ENCODE peak calls at places on chromosomes 1 and 21, in ten cellular contexts. P is K562, A is esophagus muscularis mucosa, Q is transverse colon, K is GM23338, N is suprapubic skin, B is GM12892, D is GM12878, L is stomach, C is Panc1. W is an unnamed sample.

GRCh38 chr1:29441916-29442668 is 205.8 kb downstream of the PTPRU start:
- DNase-seq in P (no peak), A (no peak), Q (no peak), K (no peak), N (no peak), B (no peak), D (no peak), L (no peak), C (no peak), W (no peak)

GRCh38 chr1:54332781-54333585 is 73.2 kb downstream of the SSBP3 start:
- DNase-seq in P (no peak), A (no peak), Q (no peak), K (no peak), N (no peak), B (no peak), D (no peak), L (no peak), C (no peak), W (no peak)

GRCh38 chr1:108553910-108554309 is 6.0 kb upstream of the EEIG2 start:
- DNase-seq in P (no peak), A (no peak), Q (no peak), K (no peak), N (no peak), B (no peak), D (no peak), L (no peak), C (no peak), W (no peak)

GRCh38 chr1:119646521-119647227 is 1.4 kb downstream of the ZNF697 start:
- DNase-seq in P (peak; percentile 26), A (no peak), Q (no peak), K (no peak), N (no peak), B (no peak), D (no peak), L (no peak), C (no peak), W (no peak)

GRCh38 chr1:20185834-20186782 is at the start of the genes PLA2G2C and UBXN10:
- DNase-seq in P (peak; percentile 97), A (peak; percentile 95), Q (peak; percentile 84), K (peak; percentile 85), N (peak; percentile 74), B (no peak), D (no peak), L (peak; percentile 37), C (no peak), W (peak; percentile 58)

GRCh38 chr1:232644209-232644608 is 14.3 kb upstream of the SIPA1L2 start:
- DNase-seq in P (no peak), A (no peak), Q (no peak), K (no peak), N (no peak), B (no peak), D (no peak), L (no peak), C (no peak), W (no peak)

GRCh38 chr1:50023292-50024159 is at the start of gene AGBL4:
- DNase-seq in P (peak; percentile 76), A (no peak), Q (peak; percentile 39), K (peak; percentile 89), N (no peak), B (no peak), D (no peak), L (peak; percentile 55), C (no peak), W (no peak)

GRCh38 chr1:14149431-14149830 is 449.1 kb upstream of the KAZN start:
- DNase-seq in P (peak; percentile 27), A (peak; percentile 66), Q (no peak), K (peak; percentile 40), N (no peak), B (no peak), D (no peak), L (no peak), C (no peak), W (no peak)

DNA sequence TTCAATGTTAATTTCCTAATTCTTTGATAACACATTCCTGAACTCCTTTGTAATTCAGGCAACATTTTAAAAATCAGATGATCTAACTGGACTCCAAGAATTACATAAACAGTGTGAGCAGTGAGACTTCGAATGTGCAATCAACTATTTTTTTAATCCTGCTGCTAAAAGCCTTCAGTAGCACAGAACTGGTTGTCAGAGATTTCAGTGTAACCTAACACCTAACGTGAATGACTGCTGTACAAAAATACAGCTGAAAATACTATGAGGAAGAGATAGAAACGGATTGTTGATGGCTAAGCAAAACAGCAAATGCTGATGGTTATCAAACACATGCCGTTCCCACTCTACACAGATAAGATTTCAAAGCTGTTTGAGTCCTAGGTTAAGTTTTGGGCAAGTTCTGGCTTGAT is 46.1 kb downstream of the APP start:
- DNase-seq in P (no peak), A (no peak), Q (no peak), K (no peak), N (no peak), B (no peak), D (no peak), L (no peak), C (no peak), W (no peak)
- TF ChIP-seq POLR2AphosphoS5 in P (no peak), A (no peak), Q (no peak), K (no peak), N (no peak), B (no peak), D (no peak), L (no peak), C (no peak), W (no peak)

GRCh38 chr1:2133039-2133878 is 61.3 kb downstream of the FAAP20 start:
- DNase-seq in P (peak; percentile 99), A (peak; percentile 99), Q (peak; percentile 99), K (peak; percentile 99), N (peak; percentile 99), B (peak; percentile 86), D (peak; percentile 81), L (peak; percentile 98), C (peak; percentile 89), W (peak; percentile 97)
- TF ChIP-seq POLR2AphosphoS5 in P (no peak), A (peak; percentile 89), Q (peak; percentile 77), K (no peak), N (no peak), B (no peak), D (no peak), L (peak; percentile 93), C (no peak), W (no peak)

GRCh38 chr1:930633-931138 is 7.0 kb downstream of the SAMD11 start:
- DNase-seq in P (no peak), A (no peak), Q (no peak), K (no peak), N (no peak), B (no peak), D (no peak), L (no peak), C (no peak), W (no peak)

GRCh38 chr1:932178-932520 is 8.4 kb downstream of the SAMD11 start:
- DNase-seq in P (no peak), A (no peak), Q (no peak), K (no peak), N (no peak), B (no peak), D (no peak), L (no peak), C (no peak), W (no peak)

GRCh38 chr1:931380-932177 is 7.9 kb downstream of the SAMD11 start:
- DNase-seq in P (no peak), A (no peak), Q (no peak), K (no peak), N (no peak), B (no peak), D (no peak), L (no peak), C (no peak), W (no peak)

GRCh38 chr1:928825-929661 is 5.3 kb downstream of the SAMD11 start:
- DNase-seq in P (no peak), A (no peak), Q (no peak), K (no peak), N (no peak), B (no peak), D (no peak), L (no peak), C (no peak), W (no peak)

DNA sequence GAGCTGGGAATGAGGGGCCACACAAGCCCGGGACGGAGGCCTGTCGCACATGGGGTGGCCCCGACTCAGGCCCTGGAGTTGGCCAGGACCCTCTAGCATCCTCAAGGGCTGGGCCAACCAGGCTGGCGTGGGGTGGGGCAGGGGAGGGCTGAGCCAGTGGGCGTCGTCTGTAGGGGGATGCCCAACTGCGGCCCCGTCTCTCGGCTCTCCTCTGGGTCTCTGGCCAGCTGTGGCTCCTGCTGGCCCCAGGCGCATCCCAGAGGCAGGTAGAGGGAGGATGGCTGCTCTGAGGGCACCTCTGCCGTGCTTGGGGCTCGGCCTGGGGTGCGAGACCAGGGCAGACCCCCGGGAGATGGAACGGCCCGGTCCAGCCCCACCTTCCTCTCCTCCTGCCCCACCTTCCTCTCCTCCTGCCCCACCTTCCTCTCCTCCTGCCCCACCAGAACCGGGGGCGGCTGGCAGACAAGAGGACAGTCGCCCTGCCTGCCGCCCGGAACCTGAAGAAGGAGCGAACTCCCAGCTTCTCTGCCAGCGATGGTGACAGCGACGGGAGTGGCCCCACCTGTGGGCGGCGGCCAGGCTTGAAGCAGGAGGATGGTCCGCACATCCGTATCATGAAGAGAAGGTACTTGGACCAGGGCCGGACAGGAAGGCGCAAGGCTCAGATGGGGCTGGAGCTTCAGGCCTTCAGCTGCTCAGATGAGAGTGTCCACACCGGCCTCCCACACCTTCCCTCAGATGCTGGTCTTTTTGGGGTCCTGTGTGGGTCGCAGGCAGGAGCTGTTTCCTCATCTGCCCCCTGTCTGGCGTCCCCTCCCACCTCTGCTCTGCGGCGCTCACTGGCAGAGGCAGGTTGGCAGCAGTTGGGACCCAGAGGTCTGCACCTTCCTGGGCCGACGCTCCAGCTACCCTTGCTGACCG is 6.2 kb downstream of the SAMD11 start:
- DNase-seq in P (no peak), A (no peak), Q (no peak), K (no peak), N (no peak), B (no peak), D (no peak), L (no peak), C (no peak), W (no peak)
- TF ChIP-seq POLR2AphosphoS5 in P (no peak), A (no peak), Q (no peak), K (no peak), N (no peak), B (no peak), D (no peak), L (no peak), C (no peak), W (no peak)

GRCh38 chr1:116880952-116881351 is 28.8 kb upstream of the PTGFRN start:
- DNase-seq in P (no peak), A (no peak), Q (no peak), K (no peak), N (peak; percentile 78), B (no peak), D (no peak), L (no peak), C (no peak), W (no peak)

GRCh38 chr1:116881879-116882520 is 27.7 kb upstream of the PTGFRN start:
- DNase-seq in P (peak; percentile 61), A (no peak), Q (peak; percentile 30), K (peak; percentile 81), N (peak; percentile 80), B (no peak), D (no peak), L (peak; percentile 36), C (peak; percentile 5), W (no peak)

GRCh38 chr1:116879478-116880133 is 30.1 kb upstream of the PTGFRN start:
- DNase-seq in P (no peak), A (no peak), Q (no peak), K (no peak), N (no peak), B (no peak), D (no peak), L (peak; percentile 38), C (no peak), W (no peak)

GRCh38 chr1:116877369-116877768 is 32.3 kb upstream of the PTGFRN start:
- DNase-seq in P (no peak), A (no peak), Q (no peak), K (no peak), N (no peak), B (no peak), D (no peak), L (no peak), C (no peak), W (no peak)

DNA sequence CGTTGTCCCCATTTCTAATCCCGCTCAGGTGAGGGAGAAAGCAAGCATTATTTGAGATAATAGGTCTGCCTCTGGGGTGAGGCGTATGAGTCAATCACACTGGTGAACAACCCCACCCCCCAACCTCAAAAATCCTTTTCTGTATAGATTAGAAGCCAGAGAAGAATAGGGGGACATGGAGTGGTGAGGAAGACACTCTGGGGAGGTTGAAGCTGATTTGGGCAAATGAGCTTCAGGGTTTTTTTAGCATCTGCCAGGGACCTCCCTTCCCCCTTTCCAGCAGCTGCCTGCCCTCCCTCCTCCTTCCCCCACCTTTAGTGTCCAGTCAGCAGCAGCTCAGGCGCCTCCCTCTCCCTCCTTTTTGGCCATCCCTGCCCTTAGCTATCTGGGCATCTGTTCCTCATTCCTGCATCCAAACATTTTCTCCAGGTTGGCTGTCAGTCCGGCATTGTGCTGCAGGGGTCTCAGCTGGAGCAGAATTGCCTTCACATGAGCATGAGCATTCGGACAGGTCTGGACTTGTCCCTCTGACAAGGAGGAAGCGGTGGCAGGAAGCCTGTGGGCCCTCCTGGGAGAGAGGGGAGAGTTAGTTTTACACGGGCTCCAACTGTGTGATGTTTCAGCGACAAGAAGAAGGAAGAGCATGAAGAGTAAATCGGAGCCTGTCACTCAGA is 30.8 kb upstream of the PTGFRN start:
- DNase-seq in P (peak; percentile 48), A (no peak), Q (no peak), K (peak; percentile 50), N (no peak), B (peak; percentile 23), D (peak; percentile 61), L (no peak), C (no peak), W (no peak)
- TF ChIP-seq POLR2AphosphoS5 in P (no peak), A (no peak), Q (no peak), K (no peak), N (no peak), B (no peak), D (no peak), L (no peak), C (no peak), W (peak; percentile 11)

W was measured in GM12891.